ENCODE peak calls at places on chromosomes 7 and 10, in ten cellular contexts. One of them, this sample, is unnamed.

GRCh38 chr10:78774999-78775711 is 293.6 kb upstream of the ZMIZ1 start:
- DNase-seq in PC-3: no peak
- DNase-seq in mucosa of descending colon: peak; percentile 17
- DNase-seq in body of pancreas: peak; percentile 87
- DNase-seq in breast epithelium: no peak
- DNase-seq in A549: no peak
- DNase-seq in sigmoid colon: no peak
- DNase-seq in CD8-positive, alpha-beta T cell: no peak
- DNase-seq in psoas muscle: no peak
- DNase-seq in thyroid gland: peak; percentile 82
- DNase-seq in this sample: peak; percentile 14

GRCh38 chr10:49184642-49185111 is 3.5 kb downstream of the TMEM273 start:
- DNase-seq in body of pancreas: no peak
- DNase-seq in A549: no peak
- DNase-seq in breast epithelium: no peak
- DNase-seq in CD8-positive, alpha-beta T cell: no peak
- DNase-seq in psoas muscle: no peak
- DNase-seq in mucosa of descending colon: no peak
- DNase-seq in thyroid gland: no peak
- DNase-seq in PC-3: no peak
- DNase-seq in sigmoid colon: no peak
- DNase-seq in this sample: no peak

GRCh38 chr10:35416628-35417625 is 80.6 kb downstream of the CCNY start:
- DNase-seq in breast epithelium: no peak
- DNase-seq in sigmoid colon: peak; percentile 52
- DNase-seq in PC-3: no peak
- DNase-seq in A549: no peak
- DNase-seq in mucosa of descending colon: no peak
- DNase-seq in CD8-positive, alpha-beta T cell: no peak
- DNase-seq in body of pancreas: no peak
- DNase-seq in thyroid gland: no peak
- DNase-seq in psoas muscle: no peak
- DNase-seq in this sample: no peak

GRCh38 chr10:19819419-19820033 is 3.3 kb downstream of the PLXDC2 start:
- DNase-seq in breast epithelium: no peak
- DNase-seq in CD8-positive, alpha-beta T cell: no peak
- DNase-seq in body of pancreas: peak; percentile 42
- DNase-seq in mucosa of descending colon: peak; percentile 86
- DNase-seq in sigmoid colon: no peak
- DNase-seq in thyroid gland: peak; percentile 15
- DNase-seq in PC-3: peak; percentile 71
- DNase-seq in psoas muscle: no peak
- DNase-seq in A549: peak; percentile 52
- DNase-seq in this sample: peak; percentile 68

GRCh38 chr7:142438235-142438922 is 180.5 kb upstream of the PRSS58 start:
- DNase-seq in mucosa of descending colon: peak; percentile 64
- DNase-seq in psoas muscle: no peak
- DNase-seq in breast epithelium: no peak
- DNase-seq in body of pancreas: peak; percentile 57
- DNase-seq in PC-3: peak; percentile 71
- DNase-seq in A549: peak; percentile 66
- DNase-seq in thyroid gland: peak; percentile 6
- DNase-seq in sigmoid colon: no peak
- DNase-seq in CD8-positive, alpha-beta T cell: no peak
- DNase-seq in this sample: peak; percentile 64

GRCh38 chr7:123727071-123727837 is 21.5 kb downstream of the WASL start:
- DNase-seq in mucosa of descending colon: no peak
- DNase-seq in breast epithelium: no peak
- DNase-seq in sigmoid colon: no peak
- DNase-seq in A549: peak; percentile 57
- DNase-seq in PC-3: peak; percentile 74
- DNase-seq in body of pancreas: no peak
- DNase-seq in CD8-positive, alpha-beta T cell: no peak
- DNase-seq in psoas muscle: no peak
- DNase-seq in thyroid gland: no peak
- DNase-seq in this sample: peak; percentile 93

GRCh38 chr10:128022216-128023196 is 103.7 kb downstream of the MKI67 start:
- DNase-seq in breast epithelium: no peak
- DNase-seq in sigmoid colon: peak; percentile 53
- DNase-seq in CD8-positive, alpha-beta T cell: no peak
- DNase-seq in body of pancreas: no peak
- DNase-seq in psoas muscle: no peak
- DNase-seq in thyroid gland: no peak
- DNase-seq in A549: no peak
- DNase-seq in mucosa of descending colon: no peak
- DNase-seq in PC-3: no peak
- DNase-seq in this sample: no peak

GRCh38 chr7:136278057-136278456 is 300.9 kb upstream of the MTPN start:
- DNase-seq in CD8-positive, alpha-beta T cell: no peak
- DNase-seq in PC-3: no peak
- DNase-seq in mucosa of descending colon: no peak
- DNase-seq in breast epithelium: peak; percentile 48
- DNase-seq in body of pancreas: peak; percentile 42
- DNase-seq in A549: no peak
- DNase-seq in thyroid gland: no peak
- DNase-seq in sigmoid colon: no peak
- DNase-seq in psoas muscle: no peak
- DNase-seq in this sample: no peak

GRCh38 chr7:45055594-45056219 is 33.1 kb downstream of the NACAD start:
- DNase-seq in A549: no peak
- DNase-seq in thyroid gland: no peak
- DNase-seq in CD8-positive, alpha-beta T cell: no peak
- DNase-seq in breast epithelium: no peak
- DNase-seq in PC-3: no peak
- DNase-seq in mucosa of descending colon: no peak
- DNase-seq in psoas muscle: no peak
- DNase-seq in body of pancreas: no peak
- DNase-seq in sigmoid colon: no peak
- DNase-seq in this sample: no peak

DNA sequence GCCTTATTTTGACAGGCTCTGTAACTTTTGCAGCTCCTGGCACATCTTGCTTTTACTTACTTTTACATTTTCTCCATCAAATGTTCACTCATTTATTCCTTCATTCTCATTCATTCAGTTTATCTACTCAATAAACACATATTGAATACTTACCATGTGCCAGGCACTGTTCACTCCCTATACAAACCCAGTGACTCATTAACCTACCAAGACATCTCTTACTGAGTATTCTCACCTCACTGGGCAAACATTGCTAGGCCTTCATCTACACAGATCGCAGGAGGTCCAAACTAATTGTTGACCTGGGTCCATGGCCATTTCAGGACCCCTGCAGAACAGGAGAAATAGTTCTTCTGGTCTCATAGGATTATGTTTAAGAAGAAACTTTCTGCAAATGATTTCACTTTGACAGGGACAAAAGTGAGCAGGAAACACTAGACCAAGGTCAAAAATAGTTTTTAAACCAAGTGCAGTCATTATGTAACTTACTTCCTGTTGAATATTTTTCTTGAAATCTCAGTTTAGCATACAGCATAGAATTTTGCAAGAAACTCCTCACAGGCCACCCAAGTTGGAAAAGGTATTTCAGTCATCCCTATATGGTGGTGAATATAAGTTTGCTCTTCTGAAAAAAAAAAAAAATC is 17.6 kb downstream of the SLC26A4 start:
- DNase-seq in thyroid gland: no peak
- DNase-seq in psoas muscle: no peak
- DNase-seq in body of pancreas: no peak
- DNase-seq in CD8-positive, alpha-beta T cell: no peak
- DNase-seq in mucosa of descending colon: no peak
- DNase-seq in PC-3: no peak
- DNase-seq in sigmoid colon: no peak
- DNase-seq in A549: no peak
- DNase-seq in breast epithelium: no peak
- DNase-seq in this sample: no peak
- H3K4me3 ChIP-seq in thyroid gland: no peak overlapping the region
- H3K4me3 ChIP-seq in psoas muscle: no peak overlapping the region
- H3K4me3 ChIP-seq in body of pancreas: no peak overlapping the region
- H3K4me3 ChIP-seq in CD8-positive, alpha-beta T cell: no peak overlapping the region
- H3K4me3 ChIP-seq in mucosa of descending colon: no peak overlapping the region
- H3K4me3 ChIP-seq in PC-3: no peak overlapping the region
- H3K4me3 ChIP-seq in sigmoid colon: no peak overlapping the region
- H3K4me3 ChIP-seq in A549: no peak overlapping the region
- H3K4me3 ChIP-seq in breast epithelium: no peak overlapping the region
- H3K4me3 ChIP-seq in this sample: no peak overlapping the region

DNA sequence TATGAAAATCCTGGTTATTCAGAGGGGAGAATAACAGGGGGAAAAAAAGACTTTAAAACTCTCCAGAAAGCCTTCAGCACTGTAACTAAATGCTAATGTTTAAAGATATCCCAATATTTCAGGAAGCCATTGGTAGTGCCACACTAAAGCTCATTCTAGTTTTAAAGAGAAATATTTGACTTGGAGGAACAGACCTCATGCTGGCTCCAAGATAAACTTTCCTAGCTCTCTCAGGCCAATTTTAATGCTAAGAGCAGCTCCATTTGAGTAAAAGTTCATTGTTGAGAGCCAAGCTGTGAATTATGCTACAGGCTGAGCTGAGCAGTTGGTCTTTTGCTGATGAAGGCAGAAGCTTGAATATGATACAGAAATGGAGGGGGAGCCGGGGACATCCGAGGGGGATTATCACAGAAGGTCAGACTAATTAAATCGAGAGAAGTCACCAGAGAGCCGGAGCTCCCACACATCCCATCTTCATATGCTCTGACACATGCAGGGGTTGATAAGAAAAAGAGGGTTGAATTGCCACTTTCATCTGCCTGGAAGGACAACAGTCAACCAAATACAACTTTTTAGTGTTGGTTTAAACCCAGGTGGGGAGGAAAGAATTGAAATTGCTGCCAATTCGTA is 175.7 kb upstream of the AUTS2 start:
- DNase-seq in CD8-positive, alpha-beta T cell: no peak
- DNase-seq in body of pancreas: no peak
- DNase-seq in A549: no peak
- DNase-seq in breast epithelium: no peak
- DNase-seq in PC-3: no peak
- DNase-seq in psoas muscle: no peak
- DNase-seq in mucosa of descending colon: no peak
- DNase-seq in sigmoid colon: no peak
- DNase-seq in thyroid gland: no peak
- DNase-seq in this sample: no peak
- TF ChIP-seq CTCF in CD8-positive, alpha-beta T cell: no peak
- TF ChIP-seq CTCF in body of pancreas: no peak
- TF ChIP-seq CTCF in A549: no peak
- TF ChIP-seq CTCF in breast epithelium: no peak
- TF ChIP-seq CTCF in PC-3: no peak
- TF ChIP-seq CTCF in psoas muscle: no peak
- TF ChIP-seq CTCF in mucosa of descending colon: no peak
- TF ChIP-seq CTCF in sigmoid colon: no peak
- TF ChIP-seq CTCF in thyroid gland: no peak
- TF ChIP-seq CTCF in this sample: no peak

DNA sequence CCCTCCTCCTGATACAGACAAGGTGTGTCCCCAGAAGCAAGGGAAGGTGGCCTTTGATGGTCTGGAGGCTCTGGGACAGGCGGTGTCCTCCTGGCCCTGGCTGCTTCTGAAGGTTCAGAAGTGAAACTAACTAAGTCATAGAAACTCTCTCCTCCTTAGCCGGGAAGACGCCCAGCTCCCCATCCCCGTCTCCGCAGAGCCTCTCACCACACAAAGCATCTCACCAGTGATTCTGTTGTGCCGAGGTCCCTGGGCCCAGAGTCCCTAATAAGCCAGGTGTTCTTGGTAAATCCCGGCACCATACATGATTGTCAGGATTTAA is 9.4 kb downstream of the HKDC1 start:
- DNase-seq in PC-3: no peak
- DNase-seq in A549: no peak
- DNase-seq in mucosa of descending colon: no peak
- DNase-seq in sigmoid colon: no peak
- DNase-seq in psoas muscle: no peak
- DNase-seq in breast epithelium: no peak
- DNase-seq in CD8-positive, alpha-beta T cell: no peak
- DNase-seq in body of pancreas: no peak
- DNase-seq in thyroid gland: no peak
- DNase-seq in this sample: no peak
- H3K4me3 ChIP-seq in PC-3: no peak overlapping the region
- H3K4me3 ChIP-seq in A549: no peak overlapping the region
- H3K4me3 ChIP-seq in mucosa of descending colon: no peak overlapping the region
- H3K4me3 ChIP-seq in sigmoid colon: peak overlapping the region; percentile 1
- H3K4me3 ChIP-seq in psoas muscle: no peak overlapping the region
- H3K4me3 ChIP-seq in breast epithelium: no peak overlapping the region
- H3K4me3 ChIP-seq in CD8-positive, alpha-beta T cell: peak overlapping the region; percentile 30
- H3K4me3 ChIP-seq in body of pancreas: no peak overlapping the region
- H3K4me3 ChIP-seq in thyroid gland: no peak overlapping the region
- H3K4me3 ChIP-seq in this sample: no peak overlapping the region

GRCh38 chr7:16357474-16357873 is 63.9 kb downstream of the CRPPA start:
- DNase-seq in PC-3: no peak
- DNase-seq in mucosa of descending colon: no peak
- DNase-seq in thyroid gland: no peak
- DNase-seq in sigmoid colon: no peak
- DNase-seq in psoas muscle: no peak
- DNase-seq in A549: no peak
- DNase-seq in body of pancreas: no peak
- DNase-seq in breast epithelium: no peak
- DNase-seq in CD8-positive, alpha-beta T cell: no peak
- DNase-seq in this sample: no peak

GRCh38 chr7:16356241-16356958 is 64.9 kb downstream of the CRPPA start:
- DNase-seq in mucosa of descending colon: no peak
- DNase-seq in CD8-positive, alpha-beta T cell: no peak
- DNase-seq in A549: no peak
- DNase-seq in thyroid gland: no peak
- DNase-seq in sigmoid colon: no peak
- DNase-seq in breast epithelium: no peak
- DNase-seq in psoas muscle: no peak
- DNase-seq in body of pancreas: no peak
- DNase-seq in PC-3: no peak
- DNase-seq in this sample: peak; percentile 77

GRCh38 chr7:16359201-16359600 is 62.1 kb downstream of the CRPPA start:
- DNase-seq in CD8-positive, alpha-beta T cell: no peak
- DNase-seq in body of pancreas: no peak
- DNase-seq in thyroid gland: no peak
- DNase-seq in PC-3: no peak
- DNase-seq in A549: no peak
- DNase-seq in sigmoid colon: no peak
- DNase-seq in breast epithelium: no peak
- DNase-seq in psoas muscle: no peak
- DNase-seq in mucosa of descending colon: no peak
- DNase-seq in this sample: peak; percentile 55

GRCh38 chr7:16354573-16354972 is 66.8 kb downstream of the CRPPA start:
- DNase-seq in psoas muscle: no peak
- DNase-seq in A549: no peak
- DNase-seq in PC-3: peak; percentile 53
- DNase-seq in body of pancreas: no peak
- DNase-seq in thyroid gland: no peak
- DNase-seq in breast epithelium: no peak
- DNase-seq in sigmoid colon: no peak
- DNase-seq in CD8-positive, alpha-beta T cell: no peak
- DNase-seq in mucosa of descending colon: no peak
- DNase-seq in this sample: no peak

DNA sequence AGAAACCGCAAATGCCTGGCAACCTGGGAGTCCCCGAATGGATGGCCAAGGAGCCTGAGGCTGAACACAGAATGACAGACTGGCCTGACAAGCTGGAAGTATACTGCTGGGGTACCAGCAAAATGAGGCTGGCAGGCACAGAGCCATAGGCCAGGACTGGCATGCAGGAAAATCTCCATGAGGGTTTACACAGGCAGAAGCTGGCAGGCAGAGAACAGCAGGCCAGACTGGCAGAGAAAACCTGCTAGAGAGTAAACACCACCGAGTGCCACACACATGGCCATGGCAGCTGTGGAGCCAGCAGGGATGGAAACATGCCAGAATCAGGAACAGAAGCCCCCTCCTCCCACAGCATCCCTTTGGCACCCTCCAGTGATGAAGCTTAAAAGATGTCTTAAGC is 63.4 kb downstream of the CRPPA start:
- DNase-seq in psoas muscle: no peak
- DNase-seq in thyroid gland: no peak
- DNase-seq in sigmoid colon: no peak
- DNase-seq in A549: no peak
- DNase-seq in mucosa of descending colon: no peak
- DNase-seq in body of pancreas: peak; percentile 30
- DNase-seq in breast epithelium: peak; percentile 47
- DNase-seq in CD8-positive, alpha-beta T cell: no peak
- DNase-seq in PC-3: no peak
- DNase-seq in this sample: no peak
- TF ChIP-seq CTCF in psoas muscle: no peak
- TF ChIP-seq CTCF in thyroid gland: no peak
- TF ChIP-seq CTCF in sigmoid colon: no peak
- TF ChIP-seq CTCF in A549: no peak
- TF ChIP-seq CTCF in mucosa of descending colon: no peak
- TF ChIP-seq CTCF in body of pancreas: no peak
- TF ChIP-seq CTCF in breast epithelium: no peak
- TF ChIP-seq CTCF in CD8-positive, alpha-beta T cell: no peak
- TF ChIP-seq CTCF in PC-3: no peak
- TF ChIP-seq CTCF in this sample: no peak

This sample was measured in fibroblast of mammary gland.